ENCODE peak calls at places on chromosomes 11 and 22, in five cellular contexts. E is A549, O is endothelial cell of umbilical vein, N is K562, T is GM12878. J is an unnamed sample.

GRCh38 chr11:63589000-63589399 is 25.2 kb downstream of the PLAAT3 start:
- DNase-seq in O (no peak), E (no peak), N (no peak), T (no peak), J (no peak)

GRCh38 chr22:29073618-29074275 is 912 bp downstream of the KREMEN1 start:
- DNase-seq in O (no peak), N (no peak), T (no peak), E (no peak), J (peak)

GRCh38 chr11:129278586-129279319 is 86.6 kb upstream of the ARHGAP32 start:
- DNase-seq in O (no peak), T (no peak), E (no peak), N (no peak), J (peak)

GRCh38 chr22:37169947-37170688 is 17.9 kb downstream of the C1QTNF6 start:
- DNase-seq in T (no peak), N (no peak), O (no peak), E (no peak), J (no peak)

GRCh38 chr11:116733959-116734517 is 38.7 kb downstream of the BUD13 start:
- DNase-seq in T (no peak), E (no peak), N (no peak), O (no peak), J (peak)

GRCh38 chr11:72045849-72046248 is 34.5 kb downstream of the NUMA1 start:
- DNase-seq in N (no peak), E (no peak), O (no peak), T (no peak), J (no peak)

GRCh38 chr11:87399341-87399740 is 361.6 kb downstream of the TMEM135 start:
- DNase-seq in O (no peak), T (no peak), N (no peak), E (no peak), J (no peak)

GRCh38 chr11:13868710-13869403 is 93.7 kb upstream of the SPON1 start:
- DNase-seq in N (no peak), E (no peak), O (no peak), T (no peak), J (no peak)

GRCh38 chr22:23750744-23751440 is at the start of gene ZNF70:
- DNase-seq in O (peak), N (peak), T (no peak), E (peak), J (peak)

GRCh38 chr22:42863349-42863911 is 6.4 kb upstream of the ARFGAP3 start:
- DNase-seq in N (no peak), O (peak), T (peak), E (no peak), J (peak)

GRCh38 chr11:57407941-57408475 is 17.6 kb upstream of the PRG2 start:
- DNase-seq in T (no peak), E (no peak), O (no peak), N (no peak), J (no peak)

GRCh38 chr11:5536482-5536881 is 11.9 kb downstream of the OR52H1 start:
- DNase-seq in N (no peak), O (no peak), E (no peak), T (no peak), J (no peak)

GRCh38 chr11:5541427-5541826 is 6.9 kb downstream of the OR52H1 start:
- DNase-seq in O (no peak), T (no peak), E (no peak), N (no peak), J (no peak)
- TF ChIP-seq CTCF in O (no peak), T (no peak), E (no peak), N (no peak), J (no peak)

DNA sequence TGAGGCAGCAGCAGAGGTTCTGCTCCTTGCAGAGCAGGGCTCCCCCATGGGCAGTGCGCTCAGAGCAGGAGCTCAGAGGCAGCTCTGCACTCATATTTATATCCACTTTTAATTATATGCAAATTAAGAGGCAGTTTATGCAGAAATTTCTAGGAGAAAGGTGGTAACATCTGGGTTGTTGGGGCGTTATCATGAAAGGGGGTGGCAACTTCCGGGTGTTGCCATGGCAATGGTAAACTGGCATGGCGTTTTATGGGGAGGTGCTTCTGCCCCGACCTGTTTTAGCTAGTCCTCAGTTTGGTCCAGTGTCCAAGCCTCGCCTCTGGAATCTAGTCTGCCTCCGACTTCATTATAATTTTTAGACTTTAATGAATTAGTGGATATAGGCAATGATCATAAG is 1191.7 kb downstream of the TBC1D22A start:
- DNase-seq in E (no peak), N (no peak), O (no peak), T (no peak), J (no peak)
- TF ChIP-seq MYC in E (no peak), N (no peak), O (no peak), T (no peak), J (no peak)

GRCh38 chr11:35272391-35272821 is 133.4 kb downstream of the CD44 start:
- DNase-seq in O (no peak), N (no peak), T (peak), E (no peak), J (no peak)

GRCh38 chr11:35277827-35278226 is 138.9 kb downstream of the CD44 start:
- DNase-seq in O (no peak), E (no peak), N (no peak), T (no peak), J (no peak)

GRCh38 chr11:35276396-35276795 is 137.4 kb downstream of the CD44 start:
- DNase-seq in N (no peak), E (no peak), T (no peak), O (no peak), J (no peak)

GRCh38 chr11:35275808-35276170 is 136.8 kb downstream of the CD44 start:
- DNase-seq in T (no peak), E (no peak), O (no peak), N (no peak), J (no peak)

DNA sequence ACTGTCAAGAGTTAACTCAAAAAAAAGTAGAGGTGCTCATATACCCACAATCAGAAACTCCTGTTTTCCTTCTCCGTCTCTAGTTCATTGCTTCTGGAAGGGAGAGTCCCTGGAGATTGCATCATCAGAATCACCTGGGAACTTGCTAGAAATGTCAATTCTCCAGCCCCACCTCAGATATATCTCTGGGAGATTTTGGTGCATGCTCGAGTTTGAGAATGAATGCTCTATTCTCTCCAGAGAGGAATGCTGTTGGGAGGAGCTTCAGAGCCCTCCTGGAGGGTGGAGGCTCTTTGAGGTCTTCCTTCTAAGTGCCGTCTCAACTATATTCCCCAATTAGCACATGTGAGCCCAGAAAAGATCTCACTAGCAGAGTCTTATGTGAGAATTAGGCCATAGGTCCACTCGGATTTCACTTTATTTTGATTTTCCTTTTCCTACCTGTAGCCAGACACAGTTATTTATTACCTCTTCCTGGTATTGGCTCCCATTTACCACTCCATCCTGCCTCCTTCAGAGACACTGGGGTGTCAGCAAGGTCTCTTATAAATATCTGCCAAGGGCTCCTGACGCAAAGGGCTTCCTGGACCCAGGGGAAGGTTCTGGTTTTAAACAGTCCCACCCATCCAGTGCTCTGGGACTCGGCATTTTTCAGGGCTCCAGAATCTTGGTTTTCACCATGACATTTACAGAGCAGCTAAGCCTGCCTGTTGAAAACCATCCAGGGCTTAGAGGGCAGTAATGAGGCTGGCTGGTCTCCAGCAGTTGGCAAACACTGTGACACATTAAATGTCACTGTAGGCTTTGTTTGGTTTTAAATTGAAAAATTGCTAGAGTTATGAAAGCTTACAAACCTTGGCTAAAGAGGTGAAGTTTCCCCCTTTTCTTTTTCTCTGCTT is 136.2 kb downstream of the CD44 start:
- DNase-seq in E (peak), O (no peak), N (no peak), T (no peak), J (no peak)
- TF ChIP-seq CTCF in E (no peak), O (no peak), N (no peak), T (no peak), J (no peak)

DNA sequence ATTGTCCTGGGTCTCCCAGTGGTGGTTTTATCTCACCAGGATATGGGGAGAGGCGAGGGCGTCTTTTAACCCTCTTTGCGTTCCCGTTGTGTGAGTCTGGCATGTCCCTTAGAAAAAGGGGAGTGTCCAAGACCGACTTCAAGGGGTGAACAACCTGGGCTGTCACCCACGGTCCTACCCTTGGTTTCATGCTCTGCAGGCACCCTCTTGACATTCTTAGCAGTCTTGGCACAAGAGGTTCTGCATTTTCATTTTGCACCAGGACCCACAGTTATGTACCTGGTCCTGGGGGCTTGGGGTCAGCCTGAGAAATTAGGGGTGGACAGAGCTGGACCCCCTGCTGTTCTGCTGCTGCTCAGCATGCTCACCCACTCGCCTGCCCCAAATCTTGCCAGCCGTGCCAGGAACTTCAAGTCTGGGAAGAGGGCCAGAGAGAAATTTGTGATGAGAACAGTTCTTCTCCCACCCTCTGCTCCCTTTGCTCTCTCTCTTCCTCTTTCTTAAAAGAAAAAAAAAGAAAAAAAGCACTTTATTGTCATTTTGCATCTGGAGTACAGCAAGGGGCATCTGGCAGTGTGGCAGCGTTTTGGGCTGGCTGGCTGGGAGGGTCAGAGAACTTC is 471.2 kb downstream of the MIAT start:
- DNase-seq in O (no peak), T (no peak), E (no peak), N (no peak), J (no peak)
- TF ChIP-seq MYC in O (no peak), T (no peak), E (no peak), N (no peak), J (no peak)

GRCh38 chr22:44242946-44243724 is 62.4 kb downstream of the PARVG start:
- DNase-seq in O (no peak), T (no peak), N (no peak), E (no peak), J (no peak)

DNA sequence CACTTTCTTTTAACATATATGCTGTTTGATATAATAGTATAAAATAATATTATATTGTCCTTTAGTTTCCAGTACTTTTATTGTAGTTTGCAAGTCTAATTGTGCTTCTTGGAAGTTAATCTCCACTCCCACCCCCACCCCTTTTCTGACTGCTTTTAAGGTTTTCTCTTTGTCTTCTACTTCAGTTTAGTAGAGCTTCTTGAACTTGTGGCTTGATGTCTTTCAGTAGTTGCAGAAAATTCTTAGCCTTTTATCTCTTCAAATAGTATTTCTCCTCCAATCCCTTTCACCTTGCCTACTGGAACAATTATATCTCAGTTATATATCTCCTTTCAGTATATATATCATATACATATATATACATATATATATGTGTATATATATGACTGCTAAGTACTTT is 56.6 kb downstream of the PARVG start:
- DNase-seq in E (no peak), T (no peak), O (no peak), N (no peak), J (no peak)
- TF ChIP-seq CTCF in E (no peak), T (no peak), O (no peak), N (no peak), J (no peak)

GRCh38 chr11:17686185-17686980 is 33.0 kb upstream of the MYOD1 start:
- DNase-seq in E (no peak), T (no peak), N (no peak), O (no peak), J (no peak)
- TF ChIP-seq MYC in E (no peak), T (no peak), N (no peak), O (no peak), J (no peak)

DNA sequence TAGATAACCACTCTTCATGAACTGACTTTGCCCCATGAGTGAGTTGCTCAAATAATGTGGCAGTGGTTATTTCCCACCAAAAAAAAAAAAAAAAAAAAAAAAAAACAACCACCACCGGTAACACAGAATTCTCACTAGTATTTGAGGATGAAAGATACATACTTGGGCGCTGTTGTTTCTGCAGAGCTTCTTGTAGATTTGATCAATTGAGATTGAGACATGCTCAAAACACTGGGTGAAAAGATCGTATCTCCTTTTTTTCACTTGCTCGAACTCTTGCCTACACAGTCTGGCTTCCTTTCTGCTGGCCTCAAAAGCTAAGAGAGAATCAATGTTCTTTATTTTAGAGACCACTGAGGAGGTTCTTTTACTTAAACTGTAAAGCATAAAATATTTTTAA is 44.1 kb downstream of the FAM118A start:
- DNase-seq in T (no peak), O (no peak), N (no peak), E (no peak), J (no peak)
- TF ChIP-seq CTCF in T (no peak), O (no peak), N (no peak), E (no peak), J (no peak)

J was measured in NB4.